ENCODE peak calls at places on chromosomes 7 and 10, in nine cellular contexts. F is stimulated activated CD8-positive, alpha-beta memory T cell treated with anti-CD3 and anti-CD28 coated beads, Interleukin-7, amount 100 ng/mL, for 4 hours; L is HCT116; U is ACHN; V is DND-41; J is colonic mucosa; T is HFF-Myc; S is prostate gland; R is stimulated activated naive B cell treated with anti-CD40 and anti-IgM and Interleukin-4, amounts not matched to agents 10 μg/mL and 1 μg/mL and 100 μg/mL, for 72 hours. P is an unnamed sample.
A peak's percentile ranks its signal among the peaks of the same experiment; 100 is the strongest.

GRCh38 chr10:9342865-9343450 is 1288.5 kb downstream of the GATA3 start:
- DNase-seq in U (peak; percentile 41), V (peak; percentile 18), F (no peak), S (no peak), R (no peak), L (no peak), J (no peak), T (no peak), P (no peak)

GRCh38 chr7:156897673-156898072 is 4.7 kb upstream of the LMBR1 start:
- DNase-seq in L (no peak), V (no peak), S (no peak), J (no peak), T (no peak), R (no peak), U (peak; percentile 98), F (no peak), P (no peak)

GRCh38 chr7:33072471-33072870 is 9.9 kb upstream of the NT5C3A start:
- DNase-seq in F (no peak), J (no peak), U (peak; percentile 15), R (no peak), T (no peak), V (no peak), S (peak; percentile 7), L (no peak), P (no peak)

GRCh38 chr10:17290226-17290625 is 62.2 kb downstream of the VIM start:
- DNase-seq in R (no peak), J (no peak), T (no peak), U (no peak), S (peak; percentile 47), V (no peak), L (peak; percentile 50), F (no peak), P (no peak)

GRCh38 chr10:87531908-87532622 is 27.4 kb downstream of the MINPP1 start:
- DNase-seq in U (no peak), L (no peak), V (no peak), S (no peak), R (no peak), F (no peak), T (no peak), J (no peak), P (no peak)

GRCh38 chr10:50529660-50530059 is 94.1 kb downstream of the SGMS1 start:
- DNase-seq in U (no peak), V (no peak), R (no peak), S (no peak), T (no peak), F (no peak), J (no peak), L (no peak), P (no peak)

GRCh38 chr7:922334-923107 is 32.0 kb downstream of the ADAP1 start:
- DNase-seq in V (no peak), F (peak; percentile 66), R (no peak), T (no peak), S (no peak), J (no peak), L (no peak), U (no peak), P (no peak)

GRCh38 chr7:120966961-120967360 is 16.4 kb downstream of the ING3 start:
- DNase-seq in U (no peak), S (no peak), T (no peak), J (no peak), L (no peak), F (no peak), R (no peak), V (no peak), P (no peak)

GRCh38 chr7:141477866-141478265 is 73.3 kb upstream of the AGK start:
- DNase-seq in V (no peak), L (no peak), U (peak; percentile 38), S (no peak), J (no peak), T (no peak), F (no peak), R (no peak), P (no peak)

GRCh38 chr10:51386248-51386885 is 312.1 kb downstream of the PRKG1 start:
- DNase-seq in F (no peak), T (no peak), V (no peak), S (no peak), U (no peak), J (no peak), L (no peak), R (no peak), P (no peak)

GRCh38 chr10:122460891-122461293 is 461 bp upstream of the HTRA1 start:
- DNase-seq in S (no peak), L (no peak), J (no peak), F (no peak), T (no peak), V (no peak), U (no peak), R (no peak), P (no peak)

GRCh38 chr7:7375538-7375937 is 160.1 kb downstream of the COL28A1 start:
- DNase-seq in V (no peak), J (no peak), F (no peak), S (no peak), T (no peak), L (no peak), R (no peak), U (no peak), P (no peak)

GRCh38 chr7:155857141-155857540 is 44.9 kb upstream of the SHH start:
- DNase-seq in S (no peak), J (peak; percentile 6), F (no peak), R (no peak), T (no peak), L (no peak), V (no peak), U (no peak), P (no peak)

GRCh38 chr7:74479961-74480829 is 26.5 kb downstream of the GTF2IRD1 start:
- DNase-seq in L (no peak), R (peak; percentile 8), V (no peak), S (peak; percentile 79), J (peak; percentile 74), U (peak; percentile 80), T (no peak), F (no peak), P (peak; percentile 76)

GRCh38 chr7:101608772-101609713 is 20.1 kb downstream of the MYL10 start:
- DNase-seq in S (peak; percentile 88), T (no peak), F (no peak), L (no peak), R (no peak), J (peak; percentile 78), V (no peak), U (no peak), P (no peak)

GRCh38 chr10:98446121-98446655 is 547 bp downstream of the HPS1 start:
- DNase-seq in R (no peak), F (peak; percentile 30), J (peak; percentile 35), V (no peak), L (no peak), U (no peak), S (no peak), T (no peak), P (no peak)

GRCh38 chr7:158410720-158411119 is 176.9 kb downstream of the PTPRN2 start:
- DNase-seq in U (no peak), F (no peak), S (no peak), L (no peak), V (no peak), R (no peak), J (no peak), T (no peak), P (no peak)

GRCh38 chr7:27685893-27686292 is 23.2 kb upstream of the HIBADH start:
- DNase-seq in J (no peak), V (no peak), T (no peak), S (no peak), F (no peak), R (no peak), L (no peak), U (no peak), P (no peak)

GRCh38 chr10:42875792-42876191 is 93.2 kb downstream of the BMS1 start:
- DNase-seq in F (no peak), T (peak; percentile 9), U (peak; percentile 42), S (no peak), R (no peak), V (no peak), L (no peak), J (peak; percentile 25), P (no peak)

GRCh38 chr7:102169651-102170416 is 116.8 kb upstream of the SH2B2 start:
- DNase-seq in V (no peak), F (no peak), U (no peak), L (no peak), T (no peak), R (no peak), J (no peak), S (no peak), P (no peak)

GRCh38 chr10:70212879-70213278 is 20.4 kb downstream of the PPA1 start:
- DNase-seq in F (no peak), T (no peak), R (no peak), L (no peak), S (no peak), U (no peak), J (no peak), V (no peak), P (no peak)

GRCh38 chr10:117539271-117539876 is 3.2 kb upstream of the EMX2 start:
- DNase-seq in T (no peak), R (no peak), S (no peak), U (peak; percentile 27), V (no peak), F (no peak), J (no peak), L (no peak), P (no peak)

GRCh38 chr10:124105594-124105993 is 12.2 kb upstream of the CHST15 start:
- DNase-seq in V (no peak), S (peak; percentile 36), L (no peak), T (no peak), F (no peak), J (no peak), U (no peak), R (no peak), P (no peak)

GRCh38 chr7:100865372-100865911 is 1.7 kb upstream of the TRIP6 start:
- DNase-seq in T (no peak), F (no peak), J (no peak), U (no peak), V (no peak), R (no peak), S (peak; percentile 49), L (peak; percentile 68), P (no peak)

GRCh38 chr10:131979821-131980270 is 1.9 kb downstream of the BNIP3 start:
- DNase-seq in T (no peak), U (no peak), R (no peak), S (peak; percentile 49), L (no peak), V (no peak), F (no peak), J (no peak), P (no peak)

GRCh38 chr7:36600869-36601530 is 123.3 kb downstream of the AOAH start:
- DNase-seq in L (no peak), R (no peak), S (no peak), T (peak; percentile 16), V (no peak), J (no peak), F (no peak), U (peak; percentile 79), P (no peak)

GRCh38 chr10:12720217-12720981 is 281.1 kb downstream of the CCDC3 start:
- DNase-seq in T (no peak), V (no peak), U (peak; percentile 51), R (no peak), L (peak; percentile 96), S (peak; percentile 97), J (peak; percentile 94), F (no peak), P (peak; percentile 62)

GRCh38 chr7:112799473-112799872 is 9.3 kb upstream of the TMEM168 start:
- DNase-seq in F (no peak), T (no peak), R (no peak), V (no peak), L (no peak), U (no peak), S (no peak), J (no peak), P (no peak)